ENCODE peak calls at places on chromosomes 4 and X, in five cellular contexts. D, B, W, K and R are unnamed samples.

GRCh38 chrX:130555341-130555740 is 153.6 kb downstream of the RBMX2 start:
- DNase-seq in B (no peak), K (no peak), D (no peak), W (no peak), R (no peak)

GRCh38 chr4:88195666-88196365 is 37.4 kb upstream of the ABCG2 start:
- DNase-seq in D (no peak), B (no peak), W (no peak), K (no peak), R (peak)

GRCh38 chrX:64642482-64642881 is 247.2 kb upstream of the MTMR8 start:
- DNase-seq in B (no peak), D (no peak), W (no peak), K (no peak), R (peak)

GRCh38 chr4:1469596-1470392 is 63.6 kb upstream of the NKX1-1 start:
- DNase-seq in K (no peak), W (no peak), D (no peak), B (peak), R (peak)

GRCh38 chr4:98586634-98587354 is 71.6 kb downstream of the TSPAN5 start:
- DNase-seq in W (peak), K (no peak), B (no peak), D (peak), R (no peak)

GRCh38 chr4:80878218-80878617 is 152.3 kb upstream of the BMP3 start:
- DNase-seq in D (no peak), K (no peak), B (no peak), W (no peak), R (no peak)

GRCh38 chr4:161813389-161813788 is 350.4 kb downstream of the FSTL5 start:
- DNase-seq in W (no peak), K (no peak), D (no peak), B (no peak), R (no peak)

GRCh38 chrX:9997524-9997923 is 30.4 kb downstream of the CLDN34 start:
- DNase-seq in D (no peak), W (no peak), B (no peak), K (peak), R (no peak)

GRCh38 chr4:139562067-139562684 is 6.2 kb upstream of the SETD7 start:
- DNase-seq in W (no peak), K (no peak), D (no peak), B (no peak), R (peak)